ENCODE peak calls at places on chromosomes 4 and X, in seven cellular contexts. One of them, this sample, is unnamed. For H3K36me3, the result is how much of the 10 kb centered on the place peaks cover.

GRCh38 chr4:26030260-26030667 is 116.2 kb downstream of the SMIM20 start:
- DNase-seq in bronchial epithelial cell: no peak
- DNase-seq in testis: no peak
- DNase-seq in sigmoid colon: no peak
- DNase-seq in left lung: no peak
- DNase-seq in Karpas-422: no peak
- DNase-seq in mesendoderm: peak
- DNase-seq in this sample: peak

GRCh38 chr4:31360786-31361185 is 640.6 kb downstream of the PCDH7 start:
- DNase-seq in mesendoderm: no peak
- DNase-seq in sigmoid colon: no peak
- DNase-seq in Karpas-422: no peak
- DNase-seq in left lung: no peak
- DNase-seq in bronchial epithelial cell: peak
- DNase-seq in testis: no peak
- DNase-seq in this sample: no peak

GRCh38 chrX:130799393-130799792 is 103.6 kb downstream of the ENOX2 start:
- DNase-seq in mesendoderm: no peak
- DNase-seq in testis: no peak
- DNase-seq in sigmoid colon: no peak
- DNase-seq in left lung: no peak
- DNase-seq in Karpas-422: no peak
- DNase-seq in bronchial epithelial cell: peak
- DNase-seq in this sample: no peak

GRCh38 chr4:73619351-73619750 is 885 bp downstream of the RASSF6 start:
- DNase-seq in bronchial epithelial cell: no peak
- DNase-seq in Karpas-422: no peak
- DNase-seq in testis: no peak
- DNase-seq in left lung: no peak
- DNase-seq in sigmoid colon: no peak
- DNase-seq in mesendoderm: no peak
- DNase-seq in this sample: no peak

GRCh38 chr4:119025916-119026661 is 109.5 kb upstream of the MYOZ2 start:
- DNase-seq in Karpas-422: no peak
- DNase-seq in bronchial epithelial cell: peak
- DNase-seq in mesendoderm: no peak
- DNase-seq in left lung: no peak
- DNase-seq in sigmoid colon: peak
- DNase-seq in testis: no peak
- DNase-seq in this sample: no peak

GRCh38 chrX:30975467-30975866 is 86.4 kb upstream of the TAB3 start:
- DNase-seq in bronchial epithelial cell: no peak
- DNase-seq in testis: no peak
- DNase-seq in left lung: no peak
- DNase-seq in mesendoderm: no peak
- DNase-seq in sigmoid colon: no peak
- DNase-seq in Karpas-422: no peak
- DNase-seq in this sample: no peak

GRCh38 chr4:171954650-171955049 is 141.4 kb downstream of the GALNTL6 start:
- DNase-seq in bronchial epithelial cell: peak
- DNase-seq in mesendoderm: peak
- DNase-seq in testis: no peak
- DNase-seq in sigmoid colon: no peak
- DNase-seq in left lung: no peak
- DNase-seq in Karpas-422: no peak
- DNase-seq in this sample: no peak

GRCh38 chr4:88442636-88443260 is 14.2 kb upstream of the HERC5 start:
- DNase-seq in mesendoderm: peak
- DNase-seq in Karpas-422: no peak
- DNase-seq in bronchial epithelial cell: no peak
- DNase-seq in sigmoid colon: no peak
- DNase-seq in left lung: no peak
- DNase-seq in testis: peak
- DNase-seq in this sample: no peak

GRCh38 chr4:61992351-61992750 is 792.2 kb downstream of the ADGRL3 start:
- DNase-seq in Karpas-422: no peak
- DNase-seq in testis: no peak
- DNase-seq in left lung: no peak
- DNase-seq in mesendoderm: peak
- DNase-seq in sigmoid colon: no peak
- DNase-seq in bronchial epithelial cell: no peak
- DNase-seq in this sample: peak

GRCh38 chr4:183409463-183409862 is 35.0 kb upstream of the CDKN2AIP start:
- DNase-seq in Karpas-422: no peak
- DNase-seq in sigmoid colon: peak
- DNase-seq in mesendoderm: no peak
- DNase-seq in left lung: no peak
- DNase-seq in testis: no peak
- DNase-seq in bronchial epithelial cell: no peak
- DNase-seq in this sample: no peak
- H3K36me3 ChIP-seq in Karpas-422: under half
- H3K36me3 ChIP-seq in sigmoid colon: under half
- H3K36me3 ChIP-seq in mesendoderm: under half
- H3K36me3 ChIP-seq in left lung: under half
- H3K36me3 ChIP-seq in testis: under half
- H3K36me3 ChIP-seq in bronchial epithelial cell: under half
- H3K36me3 ChIP-seq in this sample: under half

GRCh38 chr4:55075376-55075775 is 50.0 kb downstream of the KDR start:
- DNase-seq in Karpas-422: no peak
- DNase-seq in sigmoid colon: no peak
- DNase-seq in bronchial epithelial cell: no peak
- DNase-seq in left lung: no peak
- DNase-seq in mesendoderm: peak
- DNase-seq in testis: no peak
- DNase-seq in this sample: no peak

GRCh38 chr4:55077577-55077976 is 47.8 kb downstream of the KDR start:
- DNase-seq in left lung: no peak
- DNase-seq in Karpas-422: no peak
- DNase-seq in mesendoderm: no peak
- DNase-seq in bronchial epithelial cell: no peak
- DNase-seq in testis: no peak
- DNase-seq in sigmoid colon: no peak
- DNase-seq in this sample: no peak

GRCh38 chr4:55071951-55072350 is 53.4 kb downstream of the KDR start:
- DNase-seq in bronchial epithelial cell: peak
- DNase-seq in sigmoid colon: no peak
- DNase-seq in left lung: no peak
- DNase-seq in Karpas-422: no peak
- DNase-seq in testis: no peak
- DNase-seq in mesendoderm: no peak
- DNase-seq in this sample: no peak

GRCh38 chr4:55075823-55076418 is 49.5 kb downstream of the KDR start:
- DNase-seq in mesendoderm: peak
- DNase-seq in Karpas-422: no peak
- DNase-seq in left lung: no peak
- DNase-seq in sigmoid colon: no peak
- DNase-seq in bronchial epithelial cell: no peak
- DNase-seq in testis: no peak
- DNase-seq in this sample: peak

DNA sequence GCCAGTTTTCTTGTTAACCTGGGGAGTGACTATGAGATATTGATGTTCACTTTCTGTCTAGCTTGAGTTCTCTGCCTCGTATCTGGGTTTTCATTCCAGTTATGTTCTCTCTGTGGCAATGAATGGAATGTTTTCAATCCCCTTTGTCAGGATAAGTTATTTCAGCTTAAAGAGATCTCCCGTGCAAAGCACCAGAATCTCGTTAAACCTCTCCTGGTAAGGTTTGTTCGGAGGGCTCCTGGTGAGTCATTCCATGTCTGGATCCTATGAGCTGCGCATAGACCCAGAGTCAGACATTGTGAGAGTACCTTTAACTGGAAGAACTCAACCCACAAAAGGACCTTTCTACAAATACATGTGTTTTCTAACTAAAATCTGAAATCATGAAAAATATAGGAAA is 51.0 kb downstream of the KDR start:
- DNase-seq in left lung: no peak
- DNase-seq in testis: no peak
- DNase-seq in bronchial epithelial cell: no peak
- DNase-seq in mesendoderm: peak
- DNase-seq in Karpas-422: no peak
- DNase-seq in sigmoid colon: no peak
- DNase-seq in this sample: no peak
- H3K36me3 ChIP-seq in left lung: under half
- H3K36me3 ChIP-seq in testis: under half
- H3K36me3 ChIP-seq in bronchial epithelial cell: under half
- H3K36me3 ChIP-seq in mesendoderm: under half
- H3K36me3 ChIP-seq in Karpas-422: under half
- H3K36me3 ChIP-seq in sigmoid colon: under half
- H3K36me3 ChIP-seq in this sample: under half

DNA sequence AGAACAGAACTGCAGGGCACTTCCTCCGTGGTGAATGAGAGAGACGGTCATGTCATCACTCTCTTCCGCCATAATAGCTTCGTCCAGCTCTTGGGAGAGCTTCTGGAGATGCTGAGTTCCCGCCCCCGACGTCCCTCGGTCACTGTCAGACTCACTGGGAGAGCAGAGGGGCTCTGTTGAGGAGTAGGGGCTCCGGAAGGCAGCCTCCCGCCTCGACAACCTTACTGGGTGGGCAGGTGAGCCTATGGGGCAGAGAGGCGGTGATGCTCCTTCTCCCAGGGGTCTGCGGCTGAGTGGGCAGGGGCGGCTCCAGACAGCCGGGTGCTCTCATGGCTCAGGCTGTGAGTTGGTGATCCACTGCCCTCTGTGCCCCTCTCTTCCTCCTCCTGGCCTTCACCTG is 25.8 kb upstream of the ARHGEF38 start:
- DNase-seq in left lung: no peak
- DNase-seq in sigmoid colon: no peak
- DNase-seq in Karpas-422: no peak
- DNase-seq in bronchial epithelial cell: no peak
- DNase-seq in testis: no peak
- DNase-seq in mesendoderm: no peak
- DNase-seq in this sample: no peak
- H3K36me3 ChIP-seq in left lung: under half
- H3K36me3 ChIP-seq in sigmoid colon: under half
- H3K36me3 ChIP-seq in Karpas-422: under half
- H3K36me3 ChIP-seq in bronchial epithelial cell: under half
- H3K36me3 ChIP-seq in testis: under half
- H3K36me3 ChIP-seq in mesendoderm: under half
- H3K36me3 ChIP-seq in this sample: under half

GRCh38 chr4:57162499-57163019 is 52.4 kb upstream of the IGFBP7 start:
- DNase-seq in testis: no peak
- DNase-seq in Karpas-422: peak
- DNase-seq in bronchial epithelial cell: no peak
- DNase-seq in sigmoid colon: no peak
- DNase-seq in left lung: no peak
- DNase-seq in mesendoderm: peak
- DNase-seq in this sample: no peak
- H3K36me3 ChIP-seq in testis: under half
- H3K36me3 ChIP-seq in Karpas-422: under half
- H3K36me3 ChIP-seq in bronchial epithelial cell: under half
- H3K36me3 ChIP-seq in sigmoid colon: under half
- H3K36me3 ChIP-seq in left lung: under half
- H3K36me3 ChIP-seq in mesendoderm: under half
- H3K36me3 ChIP-seq in this sample: under half

DNA sequence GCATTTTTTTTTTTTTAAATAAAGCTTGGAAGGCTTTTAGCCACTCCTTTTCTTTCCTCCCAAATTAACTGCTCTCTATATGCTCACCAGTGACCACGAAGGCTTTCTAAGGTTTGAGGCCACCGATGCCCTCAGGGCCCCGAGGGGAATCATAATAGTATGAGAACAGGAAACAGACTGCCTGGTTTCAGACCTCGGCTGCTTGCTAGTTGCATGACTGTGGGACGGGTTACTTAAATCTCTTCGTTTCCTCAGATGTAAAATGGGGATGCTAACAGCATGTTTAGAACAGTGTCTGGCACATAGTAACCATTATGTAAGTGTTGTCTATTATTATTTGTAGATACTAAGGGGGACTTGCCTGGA is 3.6 kb downstream of the LINC00632 start:
- DNase-seq in Karpas-422: no peak
- DNase-seq in bronchial epithelial cell: no peak
- DNase-seq in left lung: no peak
- DNase-seq in testis: no peak
- DNase-seq in sigmoid colon: no peak
- DNase-seq in mesendoderm: no peak
- DNase-seq in this sample: no peak
- H3K36me3 ChIP-seq in Karpas-422: under half
- H3K36me3 ChIP-seq in bronchial epithelial cell: under half
- H3K36me3 ChIP-seq in left lung: under half
- H3K36me3 ChIP-seq in testis: under half
- H3K36me3 ChIP-seq in sigmoid colon: under half
- H3K36me3 ChIP-seq in mesendoderm: under half
- H3K36me3 ChIP-seq in this sample: under half

GRCh38 chr4:103193457-103193856 is 4.7 kb downstream of the CENPE start:
- DNase-seq in bronchial epithelial cell: no peak
- DNase-seq in testis: no peak
- DNase-seq in Karpas-422: no peak
- DNase-seq in sigmoid colon: no peak
- DNase-seq in left lung: no peak
- DNase-seq in mesendoderm: no peak
- DNase-seq in this sample: no peak
- H3K36me3 ChIP-seq in bronchial epithelial cell: under half
- H3K36me3 ChIP-seq in testis: under half
- H3K36me3 ChIP-seq in Karpas-422: under half
- H3K36me3 ChIP-seq in sigmoid colon: under half
- H3K36me3 ChIP-seq in left lung: under half
- H3K36me3 ChIP-seq in mesendoderm: under half
- H3K36me3 ChIP-seq in this sample: under half

DNA sequence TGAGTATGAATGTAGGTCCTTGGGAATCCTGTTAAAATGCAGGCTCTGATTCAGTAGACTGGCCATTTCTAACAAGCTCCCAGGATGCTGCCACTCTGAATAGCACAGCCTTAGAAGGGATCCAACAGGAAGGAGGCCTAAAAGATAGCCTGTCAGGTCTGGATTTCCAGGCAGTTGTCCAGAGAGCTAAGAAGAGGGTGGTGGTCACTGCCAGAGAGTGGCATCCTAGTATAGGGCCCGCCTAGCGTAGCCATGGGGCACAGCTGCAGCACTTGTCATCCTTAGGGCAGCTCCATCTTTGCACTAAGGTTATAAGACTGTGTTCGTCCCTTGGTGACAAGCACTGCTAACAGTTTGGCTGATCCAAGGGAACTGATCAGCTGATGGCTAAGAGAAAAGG is 20.5 kb upstream of the NUP54 start:
- DNase-seq in sigmoid colon: no peak
- DNase-seq in left lung: no peak
- DNase-seq in mesendoderm: no peak
- DNase-seq in testis: no peak
- DNase-seq in Karpas-422: no peak
- DNase-seq in bronchial epithelial cell: no peak
- DNase-seq in this sample: no peak
- H3K36me3 ChIP-seq in sigmoid colon: under half
- H3K36me3 ChIP-seq in left lung: half or more
- H3K36me3 ChIP-seq in mesendoderm: under half
- H3K36me3 ChIP-seq in testis: under half
- H3K36me3 ChIP-seq in Karpas-422: under half
- H3K36me3 ChIP-seq in bronchial epithelial cell: under half
- H3K36me3 ChIP-seq in this sample: under half

GRCh38 chr4:513327-513726 is 14.3 kb downstream of the PIGG start:
- DNase-seq in sigmoid colon: peak
- DNase-seq in bronchial epithelial cell: no peak
- DNase-seq in left lung: no peak
- DNase-seq in Karpas-422: no peak
- DNase-seq in mesendoderm: no peak
- DNase-seq in testis: no peak
- DNase-seq in this sample: no peak
- H3K36me3 ChIP-seq in sigmoid colon: half or more
- H3K36me3 ChIP-seq in bronchial epithelial cell: under half
- H3K36me3 ChIP-seq in left lung: half or more
- H3K36me3 ChIP-seq in Karpas-422: half or more
- H3K36me3 ChIP-seq in mesendoderm: under half
- H3K36me3 ChIP-seq in testis: under half
- H3K36me3 ChIP-seq in this sample: under half

GRCh38 chr4:137530176-137530575 is 2.1 kb downstream of the PCDH18 start:
- DNase-seq in bronchial epithelial cell: no peak
- DNase-seq in left lung: no peak
- DNase-seq in mesendoderm: no peak
- DNase-seq in sigmoid colon: no peak
- DNase-seq in Karpas-422: no peak
- DNase-seq in testis: no peak
- DNase-seq in this sample: no peak
- H3K36me3 ChIP-seq in bronchial epithelial cell: under half
- H3K36me3 ChIP-seq in left lung: under half
- H3K36me3 ChIP-seq in mesendoderm: under half
- H3K36me3 ChIP-seq in sigmoid colon: under half
- H3K36me3 ChIP-seq in Karpas-422: under half
- H3K36me3 ChIP-seq in testis: under half
- H3K36me3 ChIP-seq in this sample: under half